ENCODE peak calls at places on chromosomes 1 and 21, in ten cellular contexts. H is lower lobe of right lung; N is GM12864; X is stimulated activated CD4-positive, alpha-beta T cell treated with anti-CD3 and anti-CD28 coated beads, Interleukin-4, amount 100 ng/mL, for 24 hours; K is midbrain; Q is hypothalamus; C is ACHN; Z is left lung; F is dermis microvascular lymphatic vessel endothelial cell; W is activated naive CD4-positive, alpha-beta T cell treated with anti-CD3 and anti-CD28 coated beads for 36 hours. M is an unnamed sample.

GRCh38 chr1:155064109-155064812 is 721 bp downstream of the EFNA4 start:
- DNase-seq in Z (no peak), C (peak), F (peak), X (no peak), H (no peak), W (no peak), K (no peak), Q (no peak), N (no peak), M (peak)

GRCh38 chr1:166822385-166822784 is 16.9 kb upstream of the POGK start:
- DNase-seq in X (no peak), N (no peak), Z (no peak), H (no peak), C (no peak), K (no peak), W (no peak), Q (no peak), F (no peak), M (no peak)

GRCh38 chr21:36040389-36040788 is 19.9 kb downstream of the SETD4 start:
- DNase-seq in C (no peak), K (no peak), Q (no peak), F (no peak), Z (no peak), N (no peak), W (no peak), H (no peak), X (no peak), M (no peak)

GRCh38 chr1:66728021-66728420 is 24.2 kb upstream of the DYNLT5 start:
- DNase-seq in K (no peak), X (no peak), Z (no peak), N (no peak), H (no peak), C (no peak), W (no peak), Q (no peak), F (no peak), M (no peak)

GRCh38 chr1:117673405-117673804 is 67.6 kb downstream of the TENT5C start:
- DNase-seq in F (no peak), Q (no peak), K (no peak), Z (no peak), X (no peak), C (no peak), H (no peak), W (no peak), N (no peak), M (peak)

GRCh38 chr1:8533124-8533523 is 215.2 kb downstream of the SLC45A1 start:
- DNase-seq in H (no peak), Q (no peak), W (no peak), N (no peak), X (no peak), C (no peak), K (no peak), F (no peak), Z (no peak), M (no peak)

GRCh38 chr1:230415405-230416119 is 10.6 kb downstream of the PGBD5 start:
- DNase-seq in W (no peak), N (no peak), Q (no peak), F (no peak), K (no peak), C (no peak), H (no peak), Z (no peak), X (no peak), M (no peak)

GRCh38 chr1:155178441-155179106 is 4.9 kb downstream of the TRIM46 start:
- DNase-seq in C (no peak), W (no peak), Z (no peak), H (peak), Q (no peak), X (no peak), N (no peak), K (no peak), F (no peak), M (no peak)

GRCh38 chr21:42562258-42562657 is 48.6 kb downstream of the SLC37A1 start:
- DNase-seq in Z (no peak), X (no peak), N (no peak), W (no peak), H (no peak), K (no peak), Q (no peak), C (no peak), F (no peak), M (no peak)

GRCh38 chr21:43574741-43575465 is 84.4 kb downstream of the HSF2BP start:
- DNase-seq in C (no peak), W (no peak), K (peak), Z (peak), H (peak), F (no peak), X (no peak), Q (peak), N (no peak), M (no peak)

GRCh38 chr1:214102907-214103306 is 115.1 kb downstream of the PROX1 start:
- DNase-seq in X (no peak), H (no peak), W (no peak), Q (no peak), K (no peak), Z (no peak), N (no peak), F (peak), C (peak), M (peak)

M was measured in SW480.